ENCODE peak calls at places on chromosomes 5 and 9, in seven cellular contexts. A is hepatic stellate cell, X is T-helper 2 cell, P is AG09309, G is GM19239, V is RWPE1, R is EL. N is an unnamed sample.

GRCh38 chr9:70484232-70485130 is 70.0 kb upstream of the KLF9 start:
- DNase-seq in X (no peak), P (no peak), R (peak), V (peak), G (peak), A (peak), N (peak)

GRCh38 chr9:93072383-93072795 is 13.9 kb downstream of the SUSD3 start:
- DNase-seq in V (no peak), P (no peak), A (no peak), G (no peak), R (peak), X (no peak), N (no peak)

GRCh38 chr5:178426326-178427130 is 163.7 kb downstream of the COL23A1 start:
- DNase-seq in R (no peak), G (no peak), X (no peak), A (no peak), V (no peak), P (no peak), N (no peak)

GRCh38 chr5:118233601-118234000 is 754.7 kb downstream of the DTWD2 start:
- DNase-seq in P (peak), X (no peak), G (no peak), V (no peak), A (no peak), R (no peak), N (no peak)

GRCh38 chr9:83346655-83347393 is 191.4 kb downstream of the FRMD3 start:
- DNase-seq in G (no peak), X (no peak), A (no peak), P (no peak), R (no peak), V (no peak), N (no peak)

GRCh38 chr5:174688441-174689354 is 35.7 kb upstream of the MSX2 start:
- DNase-seq in R (no peak), X (no peak), A (no peak), P (no peak), G (no peak), V (no peak), N (no peak)

GRCh38 chr9:4662108-4662988 is at the start of gene PLPP6:
- DNase-seq in V (peak), G (peak), X (peak), P (no peak), A (peak), R (peak), N (peak)

GRCh38 chr5:102196481-102196880 is 99.6 kb downstream of the SLCO4C1 start:
- DNase-seq in G (no peak), P (no peak), A (no peak), X (no peak), V (no peak), R (no peak), N (no peak)

GRCh38 chr5:10762776-10763500 is 1.9 kb upstream of the DAP start:
- DNase-seq in G (no peak), A (no peak), P (no peak), X (no peak), R (no peak), V (no peak), N (no peak)

GRCh38 chr5:138488481-138488945 is 23.2 kb downstream of the EGR1 start:
- DNase-seq in R (peak), G (no peak), V (peak), P (no peak), X (no peak), A (peak), N (peak)

GRCh38 chr9:136373300-136374182 is at the start of gene CARD9:
- DNase-seq in G (peak), X (no peak), A (peak), P (no peak), V (no peak), R (no peak), N (no peak)

GRCh38 chr5:149969181-149969950 is 8.8 kb downstream of the SLC26A2 start:
- DNase-seq in P (no peak), A (no peak), X (no peak), V (no peak), G (no peak), R (no peak), N (no peak)

GRCh38 chr9:14343948-14344547 is 30.1 kb upstream of the NFIB start:
- DNase-seq in G (no peak), R (no peak), A (no peak), P (no peak), X (no peak), V (no peak), N (no peak)

GRCh38 chr5:129591508-129592160 is 131.5 kb downstream of the ADAMTS19 start:
- DNase-seq in G (no peak), A (no peak), P (no peak), R (no peak), V (no peak), X (no peak), N (no peak)

GRCh38 chr5:142690641-142691040 is 4.8 kb upstream of the FGF1 start:
- DNase-seq in P (no peak), G (no peak), X (no peak), V (peak), R (no peak), A (no peak), N (no peak)

GRCh38 chr5:127386557-127386956 is 96.0 kb downstream of the MEGF10 start:
- DNase-seq in R (peak), G (no peak), X (no peak), V (no peak), P (peak), A (peak), N (no peak)

GRCh38 chr5:42951169-42951846 is 88.8 kb downstream of the ANXA2R start:
- DNase-seq in V (no peak), R (peak), A (peak), P (no peak), X (peak), G (peak), N (no peak)

GRCh38 chr9:36855443-36856315 is 178.4 kb downstream of the PAX5 start:
- DNase-seq in G (peak), V (no peak), A (no peak), X (no peak), R (peak), P (no peak), N (no peak)

GRCh38 chr5:170269579-170269978 is 28.0 kb downstream of the LCP2 start:
- DNase-seq in P (no peak), R (no peak), X (no peak), G (no peak), V (no peak), A (no peak), N (no peak)

GRCh38 chr5:157025093-157025698 is 33.7 kb downstream of the HAVCR1 start:
- DNase-seq in X (peak), G (no peak), A (no peak), R (no peak), P (no peak), V (no peak), N (no peak)

GRCh38 chr5:30103056-30104020 is 1090.1 kb upstream of the CDH6 start:
- DNase-seq in G (no peak), P (no peak), V (peak), A (no peak), X (no peak), R (no peak), N (no peak)

GRCh38 chr5:43007911-43008368 is 32.2 kb downstream of the ANXA2R start:
- DNase-seq in A (no peak), G (no peak), P (no peak), X (peak), V (peak), R (peak), N (peak)

GRCh38 chr5:1883120-1883924 is 597 bp upstream of the IRX4 start:
- DNase-seq in A (peak), P (no peak), G (no peak), V (peak), R (no peak), X (no peak), N (no peak)

GRCh38 chr5:103793595-103794182 is 231.1 kb upstream of the NUDT12 start:
- DNase-seq in V (no peak), A (no peak), G (no peak), X (no peak), R (no peak), P (no peak), N (no peak)

N was measured in LoVo.